ENCODE peak calls at places on chromosomes 2 and 18, in eight cellular contexts. E is heart left ventricle, S is HCT116, Z is tibial artery, O is hepatocyte, H is A549, B is mammary epithelial cell, N is aorta. R is an unnamed sample. For H3K4me1, the result is how much of the 10 kb centered on the place peaks cover.

GRCh38 chr2:14422426-14422825 is 210.1 kb upstream of the LRATD1 start:
- DNase-seq in O (no peak), S (no peak), H (no peak), Z (no peak), N (no peak), B (no peak), E (no peak), R (no peak)

GRCh38 chr2:11864724-11865123 is 118.3 kb downstream of the LPIN1 start:
- DNase-seq in B (no peak), N (no peak), Z (no peak), O (no peak), H (no peak), S (no peak), E (no peak), R (no peak)

GRCh38 chr2:134668821-134669220 is 50.0 kb downstream of the TMEM163 start:
- DNase-seq in O (no peak), Z (no peak), S (no peak), B (no peak), H (no peak), E (no peak), N (no peak), R (no peak)

GRCh38 chr2:233446121-233446520 is 91.8 kb downstream of the DGKD start:
- DNase-seq in S (no peak), N (no peak), B (no peak), Z (peak), H (no peak), O (no peak), E (no peak), R (no peak)

GRCh38 chr18:76620326-76620813 is 125.3 kb upstream of the ZNF516 start:
- DNase-seq in Z (peak), B (peak), O (peak), E (peak), S (peak), H (no peak), N (peak), R (peak)

GRCh38 chr2:109201465-109202420 is 72.7 kb downstream of the SH3RF3 start:
- DNase-seq in E (no peak), O (no peak), S (no peak), B (no peak), H (no peak), Z (peak), N (peak), R (no peak)

GRCh38 chr2:45391866-45392265 is 219.2 kb downstream of the SRBD1 start:
- DNase-seq in B (no peak), H (no peak), N (no peak), S (no peak), O (no peak), Z (no peak), E (no peak), R (peak)

GRCh38 chr2:168814046-168814445 is 11.6 kb downstream of the NOSTRIN start:
- DNase-seq in Z (no peak), S (no peak), B (no peak), O (no peak), E (no peak), H (no peak), N (no peak), R (no peak)

GRCh38 chr2:24345937-24346336 is 14.4 kb downstream of the ITSN2 start:
- DNase-seq in S (no peak), N (no peak), E (no peak), Z (no peak), B (no peak), O (no peak), H (no peak), R (no peak)

GRCh38 chr18:56532176-56532840 is 106.1 kb downstream of the TXNL1 start:
- DNase-seq in S (no peak), E (no peak), O (no peak), B (peak), Z (no peak), H (no peak), N (no peak), R (no peak)

GRCh38 chr2:9228088-9228751 is 21.6 kb downstream of the ASAP2 start:
- DNase-seq in H (no peak), Z (no peak), N (no peak), B (no peak), E (no peak), O (no peak), S (no peak), R (no peak)

GRCh38 chr2:232526296-232527055 is 516 bp downstream of the CHRND start:
- DNase-seq in O (no peak), B (no peak), H (no peak), N (no peak), E (no peak), S (no peak), Z (no peak), R (no peak)

GRCh38 chr2:47221956-47222355 is 66.8 kb upstream of the STPG4 start:
- DNase-seq in S (no peak), Z (peak), O (peak), E (no peak), H (no peak), B (peak), N (no peak), R (peak)

GRCh38 chr2:210762604-210763588 is 206.5 kb downstream of the CPS1 start:
- DNase-seq in B (no peak), Z (no peak), S (no peak), H (no peak), N (no peak), E (no peak), O (no peak), R (no peak)

GRCh38 chr2:23746141-23746863 is 180.6 kb downstream of the ATAD2B start:
- DNase-seq in O (no peak), B (no peak), N (no peak), E (no peak), H (no peak), S (no peak), Z (no peak), R (no peak)

GRCh38 chr2:46700435-46700834 is 215.2 kb downstream of the MCFD2 start:
- DNase-seq in N (no peak), B (no peak), H (no peak), E (no peak), S (no peak), O (no peak), Z (no peak), R (no peak)

GRCh38 chr2:223563462-223563861 is 38.7 kb downstream of the SCG2 start:
- DNase-seq in B (peak), Z (no peak), H (peak), E (no peak), N (no peak), S (peak), O (peak), R (no peak)

DNA sequence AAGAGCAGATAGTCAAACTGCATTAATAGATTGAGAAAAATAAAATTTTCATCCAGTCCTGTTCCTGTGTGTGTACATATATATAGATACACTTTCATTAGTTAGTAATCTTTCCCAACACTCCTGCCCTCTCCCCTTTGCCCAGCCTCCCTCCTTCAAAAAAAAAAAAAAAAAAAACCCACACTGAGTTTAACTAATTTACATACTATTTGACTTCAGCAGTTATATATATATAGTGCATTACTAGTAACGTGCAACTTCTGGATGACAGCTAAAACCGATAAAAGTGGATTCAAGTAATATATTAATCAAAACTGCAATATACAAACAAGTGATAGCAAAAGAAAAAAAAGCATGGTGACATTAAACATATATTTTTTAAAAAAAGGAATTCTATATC is 1.4 kb downstream of the FIGN start:
- DNase-seq in H (no peak), Z (no peak), E (no peak), S (no peak), B (no peak), O (no peak), N (no peak), R (peak)
- H3K4me1 ChIP-seq in H (under half), Z (under half), E (under half), S (under half), B (under half), O (under half), N (under half), R (under half)

DNA sequence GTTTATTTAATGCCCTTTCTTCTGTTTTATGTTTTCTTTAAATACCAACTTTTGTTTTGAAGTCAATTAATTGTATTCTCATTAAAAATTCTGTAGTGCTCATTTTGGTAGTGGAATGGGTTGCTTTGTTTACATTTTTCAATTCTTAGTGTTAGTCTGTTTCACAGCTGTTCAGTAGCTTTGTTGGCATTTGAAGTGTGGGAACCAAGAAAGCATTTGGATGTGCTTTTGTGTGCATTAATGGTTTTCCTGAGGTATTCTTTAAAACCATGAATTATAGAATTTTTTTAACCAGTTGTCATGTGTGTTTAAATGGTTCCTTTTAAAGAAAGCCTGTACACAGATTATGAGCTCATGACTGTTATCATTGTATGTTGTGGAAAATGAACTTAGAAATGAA is 19.7 kb downstream of the MIB1 start:
- DNase-seq in N (no peak), E (no peak), S (no peak), O (no peak), B (no peak), Z (no peak), H (no peak), R (no peak)
- H3K27ac ChIP-seq in N (no peak), E (no peak), S (no peak), O (no peak), B (no peak), Z (no peak), H (no peak), R (no peak)

GRCh38 chr2:69694894-69695849 is 46.8 kb upstream of the ANXA4 start:
- DNase-seq in E (no peak), B (peak), N (no peak), O (no peak), Z (no peak), S (no peak), H (no peak), R (peak)
- H3K4me1 ChIP-seq in E (under half), B (under half), N (under half), O (under half), Z (under half), S (under half), H (under half), R (half or more)

DNA sequence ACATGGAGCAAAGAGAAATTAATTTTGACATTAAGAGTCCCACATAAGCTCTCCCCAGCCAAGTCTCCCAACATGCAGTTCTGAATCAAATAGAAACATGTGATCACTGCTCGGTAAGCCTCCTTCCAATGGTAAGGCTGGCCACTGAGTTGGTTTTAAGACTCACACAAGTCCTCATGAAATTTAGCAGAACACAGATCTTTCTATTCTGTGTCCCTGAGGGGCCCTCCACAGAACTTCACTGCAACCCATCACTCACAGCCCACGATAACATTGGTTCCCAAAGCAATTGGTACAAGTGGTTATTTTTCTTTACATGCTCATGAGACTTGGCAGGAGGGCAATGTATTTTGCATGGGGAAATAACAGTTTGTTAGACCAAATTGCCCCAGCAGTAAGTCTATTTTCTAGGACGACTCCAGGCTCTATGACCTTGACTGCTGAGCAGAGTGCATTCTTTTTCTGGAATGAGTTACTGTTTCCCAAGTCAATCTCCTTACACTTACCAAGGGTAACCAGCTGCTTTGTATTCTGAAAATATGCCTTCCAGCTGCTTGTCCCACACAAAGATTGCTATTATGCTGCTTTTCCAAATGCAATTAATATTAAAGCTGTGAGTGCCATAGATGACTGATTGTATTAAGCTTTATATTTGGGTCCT is 142.3 kb upstream of the TANK start:
- DNase-seq in Z (no peak), H (no peak), O (no peak), N (no peak), E (no peak), S (no peak), B (no peak), R (no peak)
- H3K27ac ChIP-seq in Z (no peak), H (no peak), O (no peak), N (no peak), E (no peak), S (no peak), B (no peak), R (no peak)

R was measured in SJSA1.